ENCODE peak calls at places on chromosomes 11 and 22, in seven cellular contexts. T, E, K, F, N, Q and V are unnamed samples. For H3K4me1, the result is how much of the 10 kb centered on the place peaks cover.

GRCh38 chr11:104443387-104443786 is 279.4 kb upstream of the PDGFD start:
- DNase-seq in T (no peak), E (no peak), K (no peak), F (no peak), N (no peak), Q (no peak), V (no peak)

GRCh38 chr22:27416553-27417427 is 384.8 kb downstream of the MN1 start:
- DNase-seq in T (peak), E (no peak), K (no peak), F (no peak), N (no peak), Q (no peak), V (no peak)

GRCh38 chr22:27474112-27474571 is 327.4 kb downstream of the MN1 start:
- DNase-seq in T (no peak), E (no peak), K (no peak), F (no peak), N (no peak), Q (no peak), V (no peak)

GRCh38 chr11:843818-844692 is 1.4 kb downstream of the TSPAN4 start:
- DNase-seq in T (peak), E (peak), K (peak), F (no peak), N (peak), Q (no peak), V (peak)

GRCh38 chr11:46315033-46315738 is 32.1 kb upstream of the DGKZ start:
- DNase-seq in T (peak), E (peak), K (no peak), F (no peak), N (peak), Q (peak), V (no peak)

GRCh38 chr11:76626921-76627391 is 43.6 kb downstream of the LRRC32 start:
- DNase-seq in T (no peak), E (no peak), K (no peak), F (peak), N (no peak), Q (peak), V (no peak)

GRCh38 chr11:35216962-35217667 is 78.1 kb downstream of the CD44 start:
- DNase-seq in T (no peak), E (peak), K (no peak), F (no peak), N (no peak), Q (no peak), V (no peak)

GRCh38 chr11:123419720-123420466 is 10.2 kb upstream of the GRAMD1B start:
- DNase-seq in T (no peak), E (no peak), K (no peak), F (no peak), N (no peak), Q (no peak), V (no peak)

GRCh38 chr11:115919341-115920086 is 415.3 kb upstream of the CADM1 start:
- DNase-seq in T (peak), E (no peak), K (no peak), F (peak), N (no peak), Q (no peak), V (no peak)

GRCh38 chr11:45083544-45084087 is 62.8 kb upstream of the PRDM11 start:
- DNase-seq in T (peak), E (no peak), K (no peak), F (no peak), N (no peak), Q (no peak), V (no peak)

GRCh38 chr11:36743039-36743438 is 145.0 kb upstream of the RAG2 start:
- DNase-seq in T (no peak), E (no peak), K (no peak), F (no peak), N (no peak), Q (no peak), V (no peak)

GRCh38 chr22:21760640-21761039 is 25.0 kb upstream of the YPEL1 start:
- DNase-seq in T (no peak), E (no peak), K (no peak), F (no peak), N (no peak), Q (peak), V (no peak)

GRCh38 chr11:117490911-117491310 is 163.3 kb downstream of the CEP164 start:
- DNase-seq in T (no peak), E (no peak), K (no peak), F (no peak), N (no peak), Q (no peak), V (no peak)

GRCh38 chr11:114307524-114308203 is 11.5 kb downstream of the NNMT start:
- DNase-seq in T (no peak), E (peak), K (peak), F (no peak), N (no peak), Q (no peak), V (peak)

GRCh38 chr11:1839924-1840779 is 1.4 kb downstream of the TNNI2 start:
- DNase-seq in T (no peak), E (no peak), K (no peak), F (no peak), N (peak), Q (no peak), V (peak)

GRCh38 chr11:117941163-117941707 is 12.0 kb upstream of the TMPRSS13 start:
- DNase-seq in T (no peak), E (no peak), K (peak), F (no peak), N (no peak), Q (no peak), V (no peak)

GRCh38 chr11:86951706-86952105 is 3.5 kb downstream of the FZD4 start:
- DNase-seq in T (no peak), E (no peak), K (no peak), F (no peak), N (no peak), Q (no peak), V (no peak)

GRCh38 chr11:131924446-131925240 is 554.2 kb downstream of the NTM start:
- DNase-seq in T (no peak), E (peak), K (no peak), F (no peak), N (no peak), Q (no peak), V (no peak)

GRCh38 chr11:72848846-72849466 is 34.7 kb downstream of the ATG16L2 start:
- DNase-seq in T (peak), E (no peak), K (no peak), F (no peak), N (no peak), Q (peak), V (no peak)

GRCh38 chr11:115361025-115361424 is 143.2 kb downstream of the CADM1 start:
- DNase-seq in T (no peak), E (no peak), K (no peak), F (no peak), N (no peak), Q (no peak), V (no peak)

DNA sequence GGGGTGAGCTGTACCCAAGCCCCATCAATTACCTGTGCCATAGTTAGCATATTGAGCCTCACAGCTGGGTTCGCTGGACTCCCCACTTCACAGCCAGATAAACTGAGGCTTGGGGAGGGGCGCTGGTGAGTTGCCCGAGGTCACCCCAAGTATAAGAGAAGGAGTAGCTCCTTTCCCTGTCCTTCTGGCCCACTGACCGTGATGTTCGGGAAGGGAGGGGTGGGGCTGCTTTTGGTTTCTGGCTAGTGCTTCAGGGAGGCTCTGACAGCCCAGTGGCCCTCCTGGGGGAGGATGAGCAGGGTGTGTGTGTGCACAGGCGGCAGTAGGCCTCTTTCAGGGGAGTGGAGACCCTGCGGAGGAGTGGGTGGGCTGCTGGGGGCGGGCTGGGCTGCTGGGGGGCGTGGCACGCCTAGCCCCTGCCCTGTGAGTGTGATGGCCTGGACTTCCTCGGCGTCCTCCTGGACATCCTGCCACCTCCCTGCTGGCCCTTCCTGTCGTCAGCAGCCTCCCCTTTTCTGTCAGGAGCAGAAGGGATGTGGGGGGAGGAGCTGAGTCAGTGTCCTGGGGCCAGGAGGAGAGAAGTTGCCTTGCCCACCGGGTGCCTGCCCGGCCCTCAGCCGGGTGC is 50.4 kb downstream of the TRIOBP start:
- DNase-seq in T (peak), E (peak), K (no peak), F (no peak), N (peak), Q (no peak), V (no peak)
- H3K4me1 ChIP-seq in T (half or more), E (half or more), K (half or more), F (under half), N (under half), Q (under half), V (half or more)

DNA sequence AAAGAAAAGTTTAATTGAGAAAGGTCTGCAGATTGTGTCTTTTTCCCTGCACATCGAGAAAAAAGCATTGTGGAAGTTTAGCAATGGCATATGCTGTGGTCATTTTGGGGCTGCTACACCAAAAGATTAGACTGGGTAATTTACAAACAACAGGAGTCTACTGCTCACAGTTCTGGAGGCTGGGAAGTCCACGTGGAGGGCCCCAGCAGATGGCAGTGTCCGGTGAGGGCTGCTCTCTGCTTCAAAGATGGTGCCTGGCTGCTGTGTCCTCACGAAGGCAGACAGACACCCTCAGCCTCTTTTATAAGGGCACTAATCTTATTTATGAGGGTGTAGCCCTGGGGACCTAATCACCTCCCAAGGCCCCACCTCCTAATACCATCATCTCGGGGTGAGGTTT is 21.1 kb downstream of the PHF21B start:
- DNase-seq in T (no peak), E (no peak), K (no peak), F (no peak), N (no peak), Q (no peak), V (no peak)
- TF ChIP-seq CTCF in T (no peak), E (no peak), K (no peak), F (no peak), N (no peak), Q (peak), V (no peak)

GRCh38 chr22:44276041-44276440 is 36.7 kb downstream of the SHISAL1 start:
- DNase-seq in T (no peak), E (no peak), K (no peak), F (no peak), N (no peak), Q (no peak), V (no peak)
- H3K4me1 ChIP-seq in T (under half), E (under half), K (under half), F (under half), N (under half), Q (under half), V (under half)

GRCh38 chr11:134273317-134273712 is 2.9 kb upstream of the GLB1L3 start:
- DNase-seq in T (no peak), E (no peak), K (no peak), F (no peak), N (no peak), Q (no peak), V (no peak)

GRCh38 chr11:134276396-134277175 is 407 bp downstream of the GLB1L3 start:
- DNase-seq in T (no peak), E (no peak), K (peak), F (no peak), N (no peak), Q (no peak), V (no peak)

GRCh38 chr11:134277176-134278001 is 1.2 kb downstream of the GLB1L3 start:
- DNase-seq in T (no peak), E (no peak), K (peak), F (no peak), N (no peak), Q (no peak), V (no peak)

GRCh38 chr11:134275188-134275533 is 1.0 kb upstream of the GLB1L3 start:
- DNase-seq in T (no peak), E (no peak), K (no peak), F (no peak), N (no peak), Q (no peak), V (no peak)

DNA sequence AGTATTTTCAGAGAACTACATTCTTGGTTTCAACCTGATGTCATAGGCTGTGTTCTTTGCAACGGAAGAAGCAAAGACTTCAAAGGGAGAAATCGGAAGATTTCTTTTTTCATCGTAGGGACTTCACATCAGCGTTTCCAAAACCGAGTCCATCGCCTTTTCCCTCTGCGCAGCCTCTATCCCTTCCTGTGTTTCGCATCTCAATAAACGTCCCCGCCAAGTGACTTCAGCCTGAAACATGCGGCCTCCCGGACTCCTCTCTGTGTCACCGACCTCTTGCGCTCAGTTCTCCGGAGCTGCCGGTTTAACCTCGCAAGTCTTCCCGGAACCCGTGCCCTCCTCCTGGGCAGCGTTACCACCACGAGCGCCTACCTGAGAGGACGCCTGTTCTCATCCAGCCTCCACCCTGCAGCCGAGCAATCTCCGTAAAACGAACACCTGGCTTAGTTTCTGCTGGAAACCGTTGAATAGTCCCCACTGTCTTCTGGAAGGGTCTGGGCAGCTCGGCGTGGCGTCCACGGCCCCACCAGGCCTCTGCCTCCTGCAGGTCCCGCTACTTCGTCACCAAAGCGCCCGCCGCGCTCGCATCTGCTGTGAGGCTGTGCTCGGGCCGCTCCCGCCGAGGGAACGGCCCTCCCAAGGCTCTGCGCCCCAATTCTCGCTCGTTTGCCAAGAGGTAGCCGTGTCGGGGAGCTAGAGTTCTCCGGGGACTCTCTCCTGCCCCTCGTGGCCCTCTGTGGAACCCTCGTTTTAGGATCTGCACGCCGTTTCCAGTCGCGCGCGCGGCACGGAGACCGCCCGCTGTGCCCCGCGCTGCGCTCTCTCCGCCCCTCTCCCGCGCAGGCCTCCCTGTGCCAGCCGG is at the start of gene GLB1L3:
- DNase-seq in T (peak), E (peak), K (no peak), F (no peak), N (no peak), Q (peak), V (no peak)
- TF ChIP-seq CTCF in T (peak), E (no peak), K (no peak), F (peak), N (no peak), Q (peak), V (no peak)

DNA sequence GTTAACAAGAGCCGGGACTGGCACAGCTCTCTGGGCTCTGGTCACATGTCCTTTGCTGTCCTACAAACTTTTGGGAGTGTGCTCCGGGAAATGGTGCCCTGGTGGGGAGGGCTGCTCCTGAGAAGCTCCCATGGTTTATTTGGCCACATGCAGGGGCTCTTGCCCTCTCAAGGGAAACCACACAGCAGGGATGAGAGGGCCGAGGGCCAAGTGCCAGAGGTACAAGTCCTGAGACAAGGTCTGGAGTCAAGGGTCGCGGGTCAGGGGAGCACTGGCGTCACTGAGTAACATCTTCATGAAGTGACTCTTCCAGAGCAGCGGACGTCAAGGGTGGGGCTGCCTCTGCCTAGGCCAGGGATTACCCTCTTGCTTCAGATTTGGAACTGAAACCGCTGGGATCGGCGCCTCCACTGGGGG is 1160.6 kb downstream of the TBC1D22A start:
- DNase-seq in T (no peak), E (no peak), K (peak), F (no peak), N (no peak), Q (no peak), V (no peak)
- H3K4me1 ChIP-seq in T (under half), E (under half), K (under half), F (under half), N (under half), Q (under half), V (under half)

GRCh38 chr11:64006468-64006867 is 20.2 kb downstream of the OTUB1 start:
- DNase-seq in T (no peak), E (no peak), K (no peak), F (no peak), N (no peak), Q (no peak), V (no peak)

GRCh38 chr11:64008283-64008931 is 22.2 kb downstream of the OTUB1 start:
- DNase-seq in T (no peak), E (no peak), K (no peak), F (no peak), N (no peak), Q (no peak), V (no peak)

GRCh38 chr11:64009234-64009633 is 23.0 kb downstream of the OTUB1 start:
- DNase-seq in T (no peak), E (no peak), K (no peak), F (no peak), N (no peak), Q (no peak), V (no peak)

GRCh38 chr11:64007160-64007628 is 21.0 kb downstream of the OTUB1 start:
- DNase-seq in T (peak), E (no peak), K (no peak), F (no peak), N (no peak), Q (no peak), V (no peak)

DNA sequence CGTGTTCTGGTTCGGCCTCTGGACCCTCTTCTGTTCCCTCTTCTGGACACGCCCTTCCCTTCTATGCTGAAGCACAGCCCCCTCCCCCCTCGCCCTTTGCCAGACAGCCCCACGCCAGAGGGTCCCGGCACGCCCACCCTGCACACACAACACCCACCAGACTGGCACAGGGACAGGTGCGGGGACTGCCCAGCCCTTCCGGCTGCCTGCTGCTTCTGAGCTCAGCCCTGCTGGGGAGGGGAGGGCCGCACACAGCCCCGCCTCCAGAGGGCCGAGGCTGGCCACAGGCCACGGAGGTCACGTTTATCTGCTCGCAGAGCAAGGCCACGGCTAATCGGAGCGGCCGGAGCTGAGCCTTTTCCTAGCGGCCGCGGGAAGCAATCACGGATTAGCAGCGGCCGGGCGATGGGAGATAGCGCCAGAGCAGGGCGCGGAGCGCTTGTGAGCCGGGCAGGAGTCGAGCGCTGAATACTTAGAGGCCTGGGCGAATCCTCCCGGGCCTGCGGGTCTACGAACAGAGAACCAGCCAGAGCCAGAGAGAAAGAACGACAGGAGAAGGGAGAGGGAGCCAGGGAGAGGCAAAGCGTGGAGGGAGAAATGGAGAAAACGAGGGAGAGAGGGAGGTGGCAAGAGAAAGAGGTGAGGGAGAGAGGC is 21.5 kb downstream of the OTUB1 start:
- DNase-seq in T (peak), E (peak), K (peak), F (no peak), N (peak), Q (no peak), V (peak)
- TF ChIP-seq CTCF in T (no peak), E (peak), K (no peak), F (no peak), N (peak), Q (no peak), V (peak)

DNA sequence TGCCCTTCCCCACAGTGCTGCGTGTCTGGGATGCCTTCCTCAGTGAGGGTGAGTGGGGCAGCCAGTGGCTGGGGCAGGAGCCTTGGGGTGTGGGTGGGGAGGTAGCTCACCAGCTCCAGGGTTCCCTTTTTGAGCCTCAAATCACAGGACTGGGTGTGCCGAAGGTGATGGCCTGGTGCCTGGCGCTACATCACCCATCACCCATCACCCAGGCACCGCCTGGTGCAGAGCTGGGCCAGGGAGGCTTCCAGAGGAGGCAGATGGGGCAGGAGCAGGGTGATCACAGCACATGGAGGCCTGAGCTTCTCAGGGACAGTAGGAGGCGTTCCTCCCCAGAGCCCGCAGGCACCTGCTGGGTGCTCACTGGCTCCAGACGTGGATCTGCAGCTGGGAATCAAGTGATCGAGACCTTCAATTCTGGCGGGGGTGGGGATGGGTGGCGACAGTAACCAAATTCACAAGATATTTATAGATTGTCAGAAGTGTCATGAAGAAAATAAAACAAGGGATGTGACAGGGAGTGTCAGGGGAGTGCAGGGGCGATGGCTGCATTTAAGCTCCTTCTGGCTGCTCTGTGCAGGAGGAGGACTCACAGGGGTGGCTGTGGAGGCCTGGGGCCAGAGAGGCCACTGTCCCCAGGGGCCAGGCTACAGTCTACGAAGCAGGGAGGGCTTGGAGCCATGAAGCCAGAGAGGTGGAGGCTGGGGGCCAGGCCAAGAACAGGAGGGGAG is 3.3 kb downstream of the TBC1D10C start:
- DNase-seq in T (no peak), E (no peak), K (no peak), F (no peak), N (no peak), Q (no peak), V (no peak)
- H3K4me1 ChIP-seq in T (under half), E (under half), K (under half), F (half or more), N (under half), Q (under half), V (under half)